ENCODE peak calls at places on chromosomes 12 and 14, in five cellular contexts. One of them, this sample, is unnamed. For H3K9me3 and H3K27me3, the result is how much of the 10 kb centered on the place peaks cover.

GRCh38 chr12:105315726-105316125 is 14.8 kb upstream of the C12orf75 start:
- DNase-seq in WERI-Rb-1: no peak
- DNase-seq in AG04450: no peak
- DNase-seq in psoas muscle: no peak
- DNase-seq in CD8-positive, alpha-beta T cell: no peak
- DNase-seq in this sample: no peak

GRCh38 chr14:77902806-77903205 is 102.9 kb downstream of the ADCK1 start:
- DNase-seq in WERI-Rb-1: no peak
- DNase-seq in AG04450: no peak
- DNase-seq in psoas muscle: no peak
- DNase-seq in CD8-positive, alpha-beta T cell: no peak
- DNase-seq in this sample: no peak

GRCh38 chr12:119082496-119082895 is 96.2 kb upstream of the HSPB8 start:
- DNase-seq in WERI-Rb-1: peak
- DNase-seq in AG04450: no peak
- DNase-seq in psoas muscle: no peak
- DNase-seq in CD8-positive, alpha-beta T cell: no peak
- DNase-seq in this sample: no peak

GRCh38 chr14:34350903-34351302 is 111.1 kb downstream of the SPTSSA start:
- DNase-seq in WERI-Rb-1: no peak
- DNase-seq in AG04450: no peak
- DNase-seq in psoas muscle: no peak
- DNase-seq in CD8-positive, alpha-beta T cell: no peak
- DNase-seq in this sample: no peak

GRCh38 chr12:125187148-125187733 is 122.0 kb downstream of the AACS start:
- DNase-seq in WERI-Rb-1: no peak
- DNase-seq in AG04450: no peak
- DNase-seq in psoas muscle: no peak
- DNase-seq in CD8-positive, alpha-beta T cell: no peak
- DNase-seq in this sample: no peak

GRCh38 chr12:3135522-3136461 is 58.6 kb downstream of the TSPAN9 start:
- DNase-seq in WERI-Rb-1: peak
- DNase-seq in AG04450: peak
- DNase-seq in psoas muscle: no peak
- DNase-seq in CD8-positive, alpha-beta T cell: peak
- DNase-seq in this sample: peak

GRCh38 chr14:77407158-77407557 is 16.2 kb downstream of the NOXRED1 start:
- DNase-seq in WERI-Rb-1: no peak
- DNase-seq in AG04450: no peak
- DNase-seq in psoas muscle: no peak
- DNase-seq in CD8-positive, alpha-beta T cell: no peak
- DNase-seq in this sample: no peak

GRCh38 chr12:109310247-109311125 is 1.4 kb upstream of the FOXN4 start:
- DNase-seq in WERI-Rb-1: peak
- DNase-seq in AG04450: no peak
- DNase-seq in psoas muscle: no peak
- DNase-seq in CD8-positive, alpha-beta T cell: no peak
- DNase-seq in this sample: no peak

GRCh38 chr12:91892081-91892855 is 253.4 kb downstream of the BTG1 start:
- DNase-seq in WERI-Rb-1: peak
- DNase-seq in AG04450: no peak
- DNase-seq in psoas muscle: no peak
- DNase-seq in CD8-positive, alpha-beta T cell: no peak
- DNase-seq in this sample: no peak

GRCh38 chr12:28383368-28383767 is 193.1 kb downstream of the CCDC91 start:
- DNase-seq in WERI-Rb-1: no peak
- DNase-seq in AG04450: no peak
- DNase-seq in psoas muscle: no peak
- DNase-seq in CD8-positive, alpha-beta T cell: no peak
- DNase-seq in this sample: no peak

GRCh38 chr14:104348741-104349140 is 210.4 kb downstream of the KIF26A start:
- DNase-seq in WERI-Rb-1: no peak
- DNase-seq in AG04450: no peak
- DNase-seq in psoas muscle: no peak
- DNase-seq in CD8-positive, alpha-beta T cell: no peak
- DNase-seq in this sample: no peak

GRCh38 chr14:101927859-101928258 is 36.5 kb upstream of the DYNC1H1 start:
- DNase-seq in WERI-Rb-1: no peak
- DNase-seq in AG04450: peak
- DNase-seq in psoas muscle: peak
- DNase-seq in CD8-positive, alpha-beta T cell: no peak
- DNase-seq in this sample: no peak

GRCh38 chr14:59278111-59278510 is 89.6 kb downstream of the DAAM1 start:
- DNase-seq in WERI-Rb-1: no peak
- DNase-seq in AG04450: peak
- DNase-seq in psoas muscle: no peak
- DNase-seq in CD8-positive, alpha-beta T cell: no peak
- DNase-seq in this sample: no peak

GRCh38 chr14:102893452-102893851 is 29.0 kb upstream of the AMN start:
- DNase-seq in WERI-Rb-1: no peak
- DNase-seq in AG04450: peak
- DNase-seq in psoas muscle: peak
- DNase-seq in CD8-positive, alpha-beta T cell: no peak
- DNase-seq in this sample: no peak

GRCh38 chr12:19402743-19403400 is 36.4 kb upstream of the AEBP2 start:
- DNase-seq in WERI-Rb-1: no peak
- DNase-seq in AG04450: no peak
- DNase-seq in psoas muscle: no peak
- DNase-seq in CD8-positive, alpha-beta T cell: no peak
- DNase-seq in this sample: no peak

GRCh38 chr12:47068539-47068938 is 10.9 kb upstream of the PCED1B start:
- DNase-seq in WERI-Rb-1: no peak
- DNase-seq in AG04450: no peak
- DNase-seq in psoas muscle: no peak
- DNase-seq in CD8-positive, alpha-beta T cell: no peak
- DNase-seq in this sample: no peak

GRCh38 chr12:45407188-45407850 is 191.4 kb downstream of the ANO6 start:
- DNase-seq in WERI-Rb-1: no peak
- DNase-seq in AG04450: peak
- DNase-seq in psoas muscle: no peak
- DNase-seq in CD8-positive, alpha-beta T cell: no peak
- DNase-seq in this sample: no peak

GRCh38 chr12:29278673-29279420 is 102.1 kb downstream of the ERGIC2 start:
- DNase-seq in WERI-Rb-1: no peak
- DNase-seq in AG04450: no peak
- DNase-seq in psoas muscle: no peak
- DNase-seq in CD8-positive, alpha-beta T cell: no peak
- DNase-seq in this sample: no peak

GRCh38 chr14:90111895-90112534 is 50.2 kb downstream of the KCNK13 start:
- DNase-seq in WERI-Rb-1: no peak
- DNase-seq in AG04450: peak
- DNase-seq in psoas muscle: no peak
- DNase-seq in CD8-positive, alpha-beta T cell: no peak
- DNase-seq in this sample: no peak

GRCh38 chr14:100547633-100548294 is 39.5 kb downstream of the BEGAIN start:
- DNase-seq in WERI-Rb-1: no peak
- DNase-seq in AG04450: no peak
- DNase-seq in psoas muscle: no peak
- DNase-seq in CD8-positive, alpha-beta T cell: peak
- DNase-seq in this sample: peak

GRCh38 chr14:74038015-74038859 is 19.1 kb downstream of the BBOF1 start:
- DNase-seq in WERI-Rb-1: no peak
- DNase-seq in AG04450: no peak
- DNase-seq in psoas muscle: no peak
- DNase-seq in CD8-positive, alpha-beta T cell: no peak
- DNase-seq in this sample: peak

GRCh38 chr12:26648584-26648983 is 184.4 kb downstream of the ITPR2 start:
- DNase-seq in WERI-Rb-1: no peak
- DNase-seq in AG04450: peak
- DNase-seq in psoas muscle: no peak
- DNase-seq in CD8-positive, alpha-beta T cell: no peak
- DNase-seq in this sample: no peak

GRCh38 chr12:86445361-86445760 is 189.2 kb upstream of the MGAT4C start:
- DNase-seq in WERI-Rb-1: no peak
- DNase-seq in AG04450: no peak
- DNase-seq in psoas muscle: no peak
- DNase-seq in CD8-positive, alpha-beta T cell: no peak
- DNase-seq in this sample: no peak

GRCh38 chr12:56377310-56377988 is 14.8 kb upstream of the APOF start:
- DNase-seq in WERI-Rb-1: no peak
- DNase-seq in AG04450: no peak
- DNase-seq in psoas muscle: no peak
- DNase-seq in CD8-positive, alpha-beta T cell: no peak
- DNase-seq in this sample: no peak

GRCh38 chr12:42744539-42745156 is 155.1 kb upstream of the PRICKLE1 start:
- DNase-seq in WERI-Rb-1: no peak
- DNase-seq in AG04450: no peak
- DNase-seq in psoas muscle: no peak
- DNase-seq in CD8-positive, alpha-beta T cell: no peak
- DNase-seq in this sample: no peak

GRCh38 chr12:2681426-2682205 is 113.2 kb upstream of the FKBP4 start:
- DNase-seq in WERI-Rb-1: no peak
- DNase-seq in AG04450: no peak
- DNase-seq in psoas muscle: no peak
- DNase-seq in CD8-positive, alpha-beta T cell: no peak
- DNase-seq in this sample: no peak

GRCh38 chr12:123966596-123966995 is 6.0 kb downstream of the CCDC92 start:
- DNase-seq in WERI-Rb-1: no peak
- DNase-seq in AG04450: no peak
- DNase-seq in psoas muscle: no peak
- DNase-seq in CD8-positive, alpha-beta T cell: no peak
- DNase-seq in this sample: no peak

GRCh38 chr12:6953417-6954315 is 2.5 kb downstream of the PTPN6 start:
- DNase-seq in WERI-Rb-1: no peak
- DNase-seq in AG04450: no peak
- DNase-seq in psoas muscle: peak
- DNase-seq in CD8-positive, alpha-beta T cell: peak
- DNase-seq in this sample: peak

GRCh38 chr14:24984846-24985589 is 64.9 kb downstream of the STXBP6 start:
- DNase-seq in WERI-Rb-1: no peak
- DNase-seq in AG04450: no peak
- DNase-seq in psoas muscle: no peak
- DNase-seq in CD8-positive, alpha-beta T cell: no peak
- DNase-seq in this sample: no peak

GRCh38 chr14:38718519-38718918 is 384.5 kb downstream of the SEC23A start:
- DNase-seq in WERI-Rb-1: no peak
- DNase-seq in AG04450: no peak
- DNase-seq in psoas muscle: no peak
- DNase-seq in CD8-positive, alpha-beta T cell: no peak
- DNase-seq in this sample: no peak

DNA sequence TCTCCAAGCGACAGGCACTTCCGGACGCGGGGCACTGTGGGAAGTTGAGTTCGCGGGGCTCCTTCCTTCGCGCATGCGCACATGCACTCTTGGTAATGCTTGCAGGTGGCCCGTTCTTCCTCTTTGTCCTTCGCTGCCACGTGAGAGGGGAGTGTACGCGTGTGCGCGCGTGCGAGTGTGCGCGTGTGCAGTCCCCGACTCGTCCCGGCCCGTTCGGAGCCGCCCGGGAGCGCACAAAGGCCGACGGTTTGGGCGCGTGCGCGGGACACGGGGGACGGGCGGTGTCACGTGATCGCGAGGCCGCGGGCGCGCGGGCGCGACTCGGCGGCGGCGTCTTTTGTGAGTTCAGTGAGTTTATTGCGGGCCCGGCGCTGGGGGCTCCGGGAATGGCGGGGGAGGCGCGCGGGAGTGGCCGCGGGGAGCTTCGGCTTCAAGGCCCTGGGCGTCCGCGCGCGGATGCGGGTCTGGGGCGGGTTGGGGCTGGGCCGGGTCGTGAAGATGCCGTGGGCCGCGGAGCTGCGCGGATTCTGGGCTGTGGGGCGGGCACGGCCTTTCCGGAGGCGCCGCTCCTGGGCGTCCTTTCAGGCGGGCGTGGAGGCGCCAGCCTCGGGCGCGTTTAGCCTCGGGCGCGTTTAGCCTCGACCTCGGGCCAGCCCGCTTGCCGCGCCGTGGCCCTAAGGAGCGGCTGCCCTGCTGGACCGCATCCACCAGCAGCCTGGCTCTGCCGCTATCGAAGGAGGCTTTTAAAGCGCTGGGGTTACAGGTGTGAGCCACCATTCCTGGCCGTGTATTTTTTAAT is at the start of gene ZNF84:
- DNase-seq in WERI-Rb-1: peak
- DNase-seq in AG04450: peak
- DNase-seq in psoas muscle: peak
- DNase-seq in CD8-positive, alpha-beta T cell: peak
- DNase-seq in this sample: peak
- H3K9me3 ChIP-seq in WERI-Rb-1: under half
- H3K9me3 ChIP-seq in AG04450: under half
- H3K9me3 ChIP-seq in psoas muscle: half or more
- H3K9me3 ChIP-seq in CD8-positive, alpha-beta T cell: under half
- H3K9me3 ChIP-seq in this sample: under half

GRCh38 chr12:54049164-54049563 is 4.5 kb upstream of the HOXC4 start:
- DNase-seq in WERI-Rb-1: no peak
- DNase-seq in AG04450: no peak
- DNase-seq in psoas muscle: no peak
- DNase-seq in CD8-positive, alpha-beta T cell: no peak
- DNase-seq in this sample: no peak

GRCh38 chr12:54051916-54052744 is 1.5 kb upstream of the HOXC4 start:
- DNase-seq in WERI-Rb-1: no peak
- DNase-seq in AG04450: no peak
- DNase-seq in psoas muscle: no peak
- DNase-seq in CD8-positive, alpha-beta T cell: no peak
- DNase-seq in this sample: no peak

GRCh38 chr12:54050479-54050805 is 3.2 kb upstream of the HOXC4 start:
- DNase-seq in WERI-Rb-1: no peak
- DNase-seq in AG04450: no peak
- DNase-seq in psoas muscle: no peak
- DNase-seq in CD8-positive, alpha-beta T cell: no peak
- DNase-seq in this sample: no peak

GRCh38 chr12:54052745-54053624 is 650 bp upstream of the HOXC4 start:
- DNase-seq in WERI-Rb-1: no peak
- DNase-seq in AG04450: no peak
- DNase-seq in psoas muscle: no peak
- DNase-seq in CD8-positive, alpha-beta T cell: peak
- DNase-seq in this sample: no peak

GRCh38 chr12:54051081-54051912 is 2.3 kb upstream of the HOXC4 start:
- DNase-seq in WERI-Rb-1: no peak
- DNase-seq in AG04450: no peak
- DNase-seq in psoas muscle: no peak
- DNase-seq in CD8-positive, alpha-beta T cell: no peak
- DNase-seq in this sample: no peak
- H3K27me3 ChIP-seq in WERI-Rb-1: under half
- H3K27me3 ChIP-seq in AG04450: half or more
- H3K27me3 ChIP-seq in psoas muscle: under half
- H3K27me3 ChIP-seq in CD8-positive, alpha-beta T cell: half or more
- H3K27me3 ChIP-seq in this sample: half or more

GRCh38 chr12:34286483-34286882 is 264.2 kb downstream of the ALG10 start:
- DNase-seq in WERI-Rb-1: no peak
- DNase-seq in AG04450: no peak
- DNase-seq in psoas muscle: peak
- DNase-seq in CD8-positive, alpha-beta T cell: no peak
- DNase-seq in this sample: no peak
- H3K9me3 ChIP-seq in WERI-Rb-1: under half
- H3K9me3 ChIP-seq in AG04450: half or more
- H3K9me3 ChIP-seq in psoas muscle: under half
- H3K9me3 ChIP-seq in CD8-positive, alpha-beta T cell: under half
- H3K9me3 ChIP-seq in this sample: under half

DNA sequence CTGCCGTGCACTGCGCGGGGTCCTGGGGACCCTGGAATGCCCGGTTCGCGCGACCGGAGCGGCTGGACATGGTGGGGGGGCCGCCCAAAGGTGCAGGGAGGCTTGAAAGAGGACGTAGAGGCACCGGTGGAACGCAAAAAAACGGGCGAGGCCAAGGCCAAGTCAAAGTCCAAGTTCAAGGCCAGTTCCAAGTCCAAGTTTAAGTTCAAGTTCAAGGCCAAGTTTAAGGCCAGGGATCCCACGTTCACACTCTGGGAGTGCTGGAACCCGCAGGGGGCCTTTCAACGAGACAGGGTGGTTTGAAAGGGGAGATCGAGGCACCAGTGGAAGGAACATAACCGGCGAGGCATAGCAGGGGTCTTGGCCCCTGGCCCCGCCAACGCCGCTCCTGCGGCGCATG is 317.6 kb downstream of the ALG10 start:
- DNase-seq in WERI-Rb-1: no peak
- DNase-seq in AG04450: no peak
- DNase-seq in psoas muscle: no peak
- DNase-seq in CD8-positive, alpha-beta T cell: no peak
- DNase-seq in this sample: no peak
- H3K27me3 ChIP-seq in WERI-Rb-1: half or more
- H3K27me3 ChIP-seq in AG04450: under half
- H3K27me3 ChIP-seq in psoas muscle: under half
- H3K27me3 ChIP-seq in CD8-positive, alpha-beta T cell: under half
- H3K27me3 ChIP-seq in this sample: under half